ENCODE peak calls at places on chromosomes 12 and 14, in seven cellular contexts. A, L, R, P, G, C and U are unnamed samples.

GRCh38 chr12:96431067-96431466 is 30.8 kb upstream of the CDK17 start:
- DNase-seq in L (no peak), P (no peak), R (no peak), C (no peak), G (no peak), A (no peak), U (no peak)

GRCh38 chr12:96466939-96467751 is 22.2 kb upstream of the CFAP54 start:
- DNase-seq in A (no peak), R (no peak), P (no peak), C (no peak), G (no peak), L (no peak), U (no peak)

GRCh38 chr14:35046751-35047536 is 872 bp downstream of the FAM177A1 start:
- DNase-seq in G (peak; percentile 61), C (no peak), P (no peak), A (no peak), R (peak; percentile 77), L (no peak), U (no peak)

GRCh38 chr12:48180857-48181495 is 2.5 kb upstream of the CCDC184 start:
- DNase-seq in R (no peak), P (no peak), G (no peak), A (no peak), C (no peak), L (no peak), U (no peak)

GRCh38 chr14:39230416-39230815 is 3.3 kb upstream of the MIA2 start:
- DNase-seq in P (no peak), A (peak; percentile 46), R (no peak), G (no peak), L (no peak), C (no peak), U (no peak)

GRCh38 chr12:59486827-59487226 is 109.0 kb upstream of the SLC16A7 start:
- DNase-seq in C (no peak), L (no peak), P (no peak), A (no peak), R (no peak), G (no peak), U (no peak)

GRCh38 chr12:96198970-96199369 is 4.8 kb downstream of the ELK3 start:
- DNase-seq in L (no peak), C (no peak), P (peak; percentile 78), R (no peak), A (peak; percentile 94), G (no peak), U (peak; percentile 81)

GRCh38 chr12:98515368-98516183 is at the start of gene TMPO:
- DNase-seq in C (peak; percentile 96), G (peak; percentile 89), P (peak; percentile 29), R (peak; percentile 94), L (peak; percentile 94), A (peak; percentile 89), U (peak; percentile 44)

GRCh38 chr14:77012193-77012592 is 16.3 kb downstream of the IRF2BPL start:
- DNase-seq in R (no peak), C (no peak), P (no peak), A (no peak), G (no peak), L (no peak), U (no peak)

GRCh38 chr14:80956922-80957321 is 1.5 kb downstream of the TSHR start:
- DNase-seq in G (no peak), L (no peak), C (no peak), A (no peak), P (no peak), R (no peak), U (no peak)

GRCh38 chr12:42695490-42695995 is 106.0 kb upstream of the PRICKLE1 start:
- DNase-seq in C (no peak), P (no peak), L (no peak), R (no peak), A (no peak), G (no peak), U (no peak)

GRCh38 chr14:104178279-104178678 is 39.9 kb downstream of the KIF26A start:
- DNase-seq in A (no peak), P (no peak), L (no peak), R (no peak), C (no peak), G (no peak), U (no peak)

GRCh38 chr12:41962171-41962572 is 182.5 kb downstream of the GXYLT1 start:
- DNase-seq in A (no peak), G (no peak), R (no peak), L (no peak), C (no peak), P (no peak), U (no peak)

GRCh38 chr12:92434607-92435025 is 268.2 kb upstream of the PLEKHG7 start:
- DNase-seq in A (no peak), P (no peak), G (no peak), R (no peak), C (no peak), L (no peak), U (no peak)

GRCh38 chr14:49692895-49693737 is at the start of gene KLHDC1:
- DNase-seq in G (peak; percentile 79), L (peak; percentile 93), R (peak; percentile 89), P (no peak), C (peak; percentile 84), A (peak; percentile 78), U (peak; percentile 33)

GRCh38 chr12:124928095-124928911 is 13.9 kb upstream of the UBC start:
- DNase-seq in L (peak; percentile 72), R (peak; percentile 89), C (peak; percentile 50), P (no peak), G (peak; percentile 81), A (peak; percentile 86), U (no peak)

GRCh38 chr12:88417531-88417930 is 162.7 kb downstream of the KITLG start:
- DNase-seq in A (no peak), P (no peak), C (no peak), L (no peak), G (no peak), R (no peak), U (no peak)

GRCh38 chr14:97697772-97698171 is 900.6 kb downstream of the VRK1 start:
- DNase-seq in L (no peak), G (no peak), C (no peak), P (no peak), R (no peak), A (no peak), U (no peak)

GRCh38 chr12:68619541-68619940 is 8.8 kb downstream of the RAP1B start:
- DNase-seq in P (no peak), L (no peak), G (no peak), A (peak; percentile 44), C (no peak), R (no peak), U (no peak)
- H3K4me3 ChIP-seq in P (no peak overlapping the region), L (no peak overlapping the region), G (no peak overlapping the region), A (no peak overlapping the region), C (no peak overlapping the region), R (no peak overlapping the region), U (no peak overlapping the region)

DNA sequence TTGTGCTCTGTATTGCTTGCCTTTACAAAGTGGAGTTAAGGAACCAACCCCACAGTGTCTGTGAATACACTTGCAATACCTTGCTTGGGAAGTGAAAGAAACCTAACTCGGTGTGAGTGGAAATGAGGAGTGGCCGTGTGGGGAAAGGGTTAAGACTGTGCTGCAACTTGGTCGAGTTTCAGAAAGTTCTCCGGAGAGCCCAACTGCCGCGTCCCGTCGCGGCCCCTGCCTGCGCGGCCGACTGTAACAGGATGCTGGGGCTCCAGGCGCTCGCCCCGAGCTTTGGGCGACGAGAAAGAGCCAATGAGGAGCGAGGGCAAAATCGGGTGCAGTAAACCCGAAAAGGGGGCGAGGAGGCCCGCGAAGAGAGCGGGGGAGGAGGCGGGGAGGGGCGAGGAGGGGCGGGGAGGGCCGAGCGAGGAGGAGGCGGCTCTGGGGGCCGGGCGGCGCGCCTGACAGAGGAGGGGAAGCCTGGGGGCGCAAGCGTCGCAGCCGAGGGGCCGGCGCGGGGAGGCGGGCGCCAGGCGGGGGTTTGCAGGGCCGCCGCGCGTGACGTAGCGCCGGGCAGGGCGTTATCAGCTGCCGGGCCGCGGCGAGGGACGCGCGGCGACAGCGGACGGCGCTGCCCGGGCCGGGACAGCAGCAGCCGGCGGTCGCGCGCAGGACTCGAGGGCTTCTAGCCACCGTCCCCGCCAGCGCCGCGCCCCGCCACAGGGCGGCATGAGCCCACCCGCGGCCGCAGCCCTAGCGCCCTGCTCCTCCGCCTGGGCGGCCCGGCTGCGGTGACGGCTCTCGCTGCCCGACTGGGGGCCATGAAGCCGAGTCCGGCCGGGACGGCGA is at the start of gene DACT1:
- DNase-seq in G (no peak), R (peak; percentile 50), A (peak; percentile 86), P (no peak), C (peak; percentile 91), L (peak; percentile 77), U (peak; percentile 57)
- H3K4me3 ChIP-seq in G (peak within 1 kb of the TSS; percentile 64), R (peak within 1 kb of the TSS; percentile 87), A (peak within 1 kb of the TSS; percentile 82), P (peak within 1 kb of the TSS; percentile 85), C (peak within 1 kb of the TSS; percentile 68), L (peak within 1 kb of the TSS; percentile 71), U (peak within 1 kb of the TSS; percentile 87)

GRCh38 chr12:19167708-19168107 is 38.2 kb downstream of the PLEKHA5 start:
- DNase-seq in P (no peak), R (no peak), C (no peak), A (no peak), L (no peak), G (no peak), U (no peak)

GRCh38 chr12:19168634-19169033 is 39.1 kb downstream of the PLEKHA5 start:
- DNase-seq in G (no peak), P (no peak), C (no peak), L (no peak), A (no peak), R (no peak), U (no peak)

GRCh38 chr12:19166956-19167355 is 37.4 kb downstream of the PLEKHA5 start:
- DNase-seq in L (no peak), R (no peak), C (no peak), G (no peak), A (no peak), P (no peak), U (no peak)

GRCh38 chr12:19171731-19172130 is 42.2 kb downstream of the PLEKHA5 start:
- DNase-seq in A (no peak), C (no peak), P (no peak), R (no peak), L (no peak), G (no peak), U (no peak)

DNA sequence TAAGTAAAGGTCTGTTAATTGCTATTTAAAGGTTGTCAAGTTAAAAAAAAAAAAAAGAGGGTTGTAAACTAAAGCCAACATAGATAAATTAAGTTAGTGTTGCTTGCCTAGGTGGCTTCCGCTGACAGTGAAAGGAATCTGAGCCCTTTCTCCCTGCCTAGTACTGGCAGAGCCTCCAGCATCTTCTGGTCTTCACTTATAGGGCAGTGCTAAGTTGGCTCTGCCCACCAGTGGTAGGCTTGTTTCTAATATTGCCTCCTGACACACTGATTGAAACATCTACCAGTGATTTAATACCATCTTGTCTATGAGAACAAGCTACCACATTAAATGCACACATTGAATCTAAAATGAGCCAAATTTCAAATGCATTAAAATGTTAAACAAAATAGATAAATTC is 39.7 kb downstream of the PLEKHA5 start:
- DNase-seq in G (no peak), C (no peak), P (no peak), R (no peak), L (no peak), A (no peak), U (no peak)
- H3K4me3 ChIP-seq in G (no peak overlapping the region), C (no peak overlapping the region), P (no peak overlapping the region), R (no peak overlapping the region), L (no peak overlapping the region), A (no peak overlapping the region), U (no peak overlapping the region)

GRCh38 chr12:78156751-78157150 is 326.1 kb downstream of the NAV3 start:
- DNase-seq in A (peak; percentile 21), C (no peak), P (no peak), G (no peak), R (no peak), L (no peak), U (no peak)

GRCh38 chr12:78157199-78157598 is 326.5 kb downstream of the NAV3 start:
- DNase-seq in A (no peak), L (no peak), R (no peak), C (no peak), P (no peak), G (no peak), U (no peak)

GRCh38 chr12:78155546-78155945 is 324.9 kb downstream of the NAV3 start:
- DNase-seq in L (no peak), P (no peak), R (no peak), C (no peak), G (no peak), A (no peak), U (no peak)
- H3K4me3 ChIP-seq in L (no peak overlapping the region), P (no peak overlapping the region), R (no peak overlapping the region), C (no peak overlapping the region), G (no peak overlapping the region), A (no peak overlapping the region), U (no peak overlapping the region)